ENCODE peak calls at places on chromosomes 3 and 15, in four cellular contexts. B is neural progenitor cell, K is uterus, X is HCT116. C is an unnamed sample.

GRCh38 chr3:851098-851790 is 241.6 kb upstream of the CNTN6 start:
- DNase-seq in B (peak; percentile 6), K (no peak), X (no peak), C (no peak)

GRCh38 chr3:170085396-170085795 is 47.6 kb downstream of the GPR160 start:
- DNase-seq in B (no peak), K (no peak), X (no peak), C (no peak)

GRCh38 chr15:64519897-64520296 is 59.5 kb downstream of the ZNF609 start:
- DNase-seq in B (no peak), K (no peak), X (no peak), C (no peak)

GRCh38 chr3:184593201-184593922 is 31.8 kb downstream of the EPHB3 start:
- DNase-seq in B (no peak), K (peak; percentile 81), X (no peak), C (no peak)

GRCh38 chr3:147354621-147355020 is 51.7 kb downstream of the ZIC4 start:
- DNase-seq in B (peak; percentile 93), K (no peak), X (no peak), C (no peak)

GRCh38 chr15:97692317-97693015 is 268.0 kb upstream of the ARRDC4 start:
- DNase-seq in B (no peak), K (no peak), X (no peak), C (no peak)

GRCh38 chr3:131216801-131217200 is 164.8 kb upstream of the NUDT16 start:
- DNase-seq in B (peak; percentile 6), K (no peak), X (peak; percentile 74), C (no peak)

GRCh38 chr15:69786136-69786701 is 311.5 kb downstream of the TLE3 start:
- DNase-seq in B (no peak), K (no peak), X (no peak), C (no peak)

GRCh38 chr3:138381413-138381901 is 33.1 kb downstream of the MRAS start:
- DNase-seq in B (no peak), K (peak; percentile 46), X (no peak), C (no peak)

DNA sequence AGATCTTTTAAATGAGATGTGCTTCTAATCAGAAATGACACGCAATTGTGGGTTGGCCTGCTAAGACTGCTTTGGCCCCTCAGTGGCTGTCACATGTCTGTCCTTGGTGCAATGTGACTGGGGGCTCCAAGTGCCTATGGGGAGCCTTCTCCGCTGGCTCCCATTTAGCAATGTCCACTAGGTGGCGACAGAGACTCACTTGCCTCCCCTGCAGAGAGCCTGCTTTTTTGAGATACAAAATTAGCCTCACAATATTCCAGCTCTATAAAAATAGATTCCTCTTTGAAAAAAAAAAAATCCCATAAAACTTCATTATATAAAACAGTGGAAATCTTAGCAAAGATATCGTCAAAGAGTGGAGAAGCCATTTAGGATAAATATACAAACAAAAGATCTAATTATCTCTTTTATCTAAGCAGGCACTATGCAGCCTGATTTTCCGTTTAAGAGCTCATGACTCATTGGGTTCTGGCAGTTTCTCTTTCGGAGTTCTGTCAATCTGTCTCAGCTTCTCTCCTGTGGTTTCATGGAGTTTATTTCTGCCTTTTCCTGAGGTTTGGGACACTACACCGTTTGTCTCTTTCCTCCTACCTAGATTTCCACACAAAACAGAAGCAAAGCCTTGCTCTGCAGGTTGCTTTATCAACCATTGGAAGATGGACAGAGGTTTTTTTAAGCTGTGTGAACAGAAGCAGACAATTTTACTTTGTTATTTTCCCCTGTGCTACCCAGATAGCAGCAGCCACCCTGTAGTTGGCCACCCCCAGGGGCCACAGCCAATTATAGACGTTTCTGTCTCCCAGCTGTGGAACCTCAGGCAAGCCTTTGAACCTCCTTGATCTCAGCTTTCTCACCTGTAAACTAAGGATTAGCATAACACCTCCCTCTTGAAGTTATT is 68.4 kb upstream of the TNFAIP8L3 start:
- DNase-seq in B (peak; percentile 75), K (peak; percentile 71), X (peak; percentile 33), C (peak; percentile 19)
- H3K4me3 ChIP-seq in B (no peak overlapping the region), K (no peak overlapping the region), X (no peak overlapping the region), C (no peak overlapping the region)

GRCh38 chr15:78059110-78059839 is 18.2 kb downstream of the TBC1D2B start:
- DNase-seq in B (no peak), K (no peak), X (no peak), C (no peak)
- H3K4me1 ChIP-seq in B (peaks cover 18% of the 10 kb centered on the region), K (peaks cover 4% of the 10 kb centered on the region), X (peaks cover 23% of the 10 kb centered on the region), C (peaks cover 80% of the 10 kb centered on the region)

DNA sequence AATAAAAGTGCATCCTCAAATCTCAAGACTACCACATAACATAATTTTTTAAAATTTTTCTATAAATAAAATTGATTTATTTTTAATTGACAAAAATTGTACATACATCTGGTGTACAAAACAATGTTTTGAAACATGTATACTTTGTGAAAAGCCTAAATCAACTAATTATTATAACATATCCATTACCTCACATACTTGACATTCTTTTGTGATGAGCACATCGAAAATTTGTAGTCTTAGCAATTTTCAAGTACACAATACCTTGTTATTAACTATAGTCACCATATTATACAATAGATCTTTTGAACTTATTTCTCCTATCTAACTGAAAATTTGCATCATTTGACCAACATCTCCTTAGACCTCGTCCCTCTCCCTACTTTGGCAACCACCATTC is 7.9 kb upstream of the WNT5A start:
- DNase-seq in B (no peak), K (no peak), X (no peak), C (no peak)
- H3K27ac ChIP-seq in B (no peak overlapping the region), K (no peak overlapping the region), X (no peak overlapping the region), C (no peak overlapping the region)

GRCh38 chr15:51735611-51736010 is 1.8 kb downstream of the LYSMD2 start:
- DNase-seq in B (no peak), K (no peak), X (no peak), C (no peak)
- H3K4me3 ChIP-seq in B (no peak overlapping the region), K (no peak overlapping the region), X (no peak overlapping the region), C (peak overlapping the region; percentile 71)

GRCh38 chr15:66720206-66721010 is 18.4 kb downstream of the SMAD6 start:
- DNase-seq in B (no peak), K (no peak), X (no peak), C (no peak)
- H3K4me1 ChIP-seq in B (peaks cover 18% of the 10 kb centered on the region), K (peaks cover 4% of the 10 kb centered on the region), X (peaks cover 75% of the 10 kb centered on the region), C (no peaks in the 10 kb centered on the region)

GRCh38 chr3:70000028-70000410 is 486 bp downstream of the SAMMSON start:
- DNase-seq in B (no peak), K (no peak), X (no peak), C (no peak)

GRCh38 chr3:70003119-70003518 is 3.6 kb downstream of the SAMMSON start:
- DNase-seq in B (no peak), K (no peak), X (no peak), C (no peak)

GRCh38 chr3:69999191-70000027 is at the start of gene SAMMSON:
- DNase-seq in B (no peak), K (peak; percentile 23), X (no peak), C (no peak)

GRCh38 chr3:69998759-69999158 is 774 bp upstream of the SAMMSON start:
- DNase-seq in B (no peak), K (peak; percentile 16), X (no peak), C (no peak)

DNA sequence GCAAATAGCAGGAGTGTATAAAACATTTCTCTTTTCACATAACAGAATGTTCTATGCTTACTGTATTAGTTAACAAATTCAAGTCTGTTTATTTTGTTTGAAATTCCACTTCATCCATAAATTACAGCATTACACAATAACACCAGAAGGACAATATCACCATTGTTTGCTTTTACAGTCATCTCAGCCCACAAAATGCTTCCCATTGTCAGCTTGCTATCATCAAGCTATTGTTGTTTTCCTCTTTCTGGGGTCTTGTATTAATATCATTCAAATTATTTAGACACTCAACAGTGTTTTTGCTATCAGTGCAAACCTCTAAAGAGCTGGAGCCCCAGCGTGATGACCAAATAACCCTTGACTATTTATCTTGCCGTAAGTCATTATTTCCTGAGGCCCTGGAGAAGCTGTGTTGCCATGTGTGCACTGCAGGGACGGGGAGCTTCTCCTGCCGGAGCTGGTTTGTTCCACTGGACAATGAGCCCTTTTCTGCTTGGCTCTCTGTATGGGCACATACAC is 1.1 kb downstream of the SAMMSON start:
- DNase-seq in B (peak; percentile 39), K (no peak), X (no peak), C (no peak)
- H3K27ac ChIP-seq in B (no peak overlapping the region), K (no peak overlapping the region), X (no peak overlapping the region), C (no peak overlapping the region)

DNA sequence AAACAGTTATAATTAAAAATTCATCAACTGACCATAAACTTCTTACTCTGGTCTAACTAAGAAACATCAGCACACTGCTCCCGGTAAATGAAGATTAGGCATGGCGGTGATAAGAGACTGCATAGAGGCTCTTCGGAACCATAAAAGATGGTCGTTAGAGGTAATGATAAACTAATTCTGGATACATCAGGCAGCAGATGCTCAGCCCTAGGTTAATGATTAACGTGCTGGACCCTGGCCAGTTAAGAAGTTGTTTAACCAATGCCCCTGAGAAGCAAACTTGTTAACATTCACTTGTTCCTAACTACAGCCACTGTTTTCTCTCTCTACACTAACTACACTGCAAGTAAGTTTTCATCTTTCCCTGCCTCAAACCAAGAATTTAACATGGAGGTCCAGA is 111.5 kb downstream of the PDZRN3 start:
- DNase-seq in B (no peak), K (no peak), X (no peak), C (no peak)
- H3K4me3 ChIP-seq in B (no peak overlapping the region), K (no peak overlapping the region), X (no peak overlapping the region), C (no peak overlapping the region)

DNA sequence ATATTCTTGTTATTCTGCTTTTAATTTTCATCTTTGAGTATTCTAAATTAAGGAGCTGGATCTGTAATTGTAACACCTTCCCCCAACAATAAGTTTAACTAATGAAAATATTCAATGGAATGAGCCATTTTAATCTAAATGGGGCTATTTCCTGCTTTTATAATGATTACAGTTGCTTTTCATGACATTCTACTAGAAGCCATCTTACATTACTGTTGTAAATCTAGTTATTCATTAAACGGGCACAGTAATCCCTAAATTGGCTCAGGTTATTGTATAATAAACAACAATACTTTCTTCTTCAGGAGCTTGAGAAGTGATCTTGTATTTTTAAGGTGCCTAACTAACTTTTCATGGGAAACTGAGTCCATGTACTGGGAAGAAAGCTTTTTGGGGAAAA is 8.5 kb downstream of the FLNB start:
- DNase-seq in B (no peak), K (no peak), X (no peak), C (no peak)
- H3K4me1 ChIP-seq in B (peaks cover 29% of the 10 kb centered on the region), K (no peaks in the 10 kb centered on the region), X (peaks cover 43% of the 10 kb centered on the region), C (peaks cover 26% of the 10 kb centered on the region)